ENCODE peak calls at places on chromosomes 4 and X, in five cellular contexts. P, F, S, Y and D are unnamed samples.

GRCh38 chr4:87961993-87962791 is 13.3 kb upstream of the SPP1 start:
- DNase-seq in P (peak), F (peak), S (no peak), Y (no peak), D (no peak)

GRCh38 chr4:152485726-152486276 is 50.1 kb downstream of the FBXW7 start:
- DNase-seq in P (peak), F (peak), S (peak), Y (no peak), D (no peak)

GRCh38 chrX:71111141-71111843 is at the start of gene IL2RG:
- DNase-seq in P (no peak), F (no peak), S (no peak), Y (no peak), D (no peak)

GRCh38 chr4:42048394-42048793 is 58.1 kb downstream of the SLC30A9 start:
- DNase-seq in P (peak), F (peak), S (peak), Y (no peak), D (peak)

GRCh38 chr4:41613782-41614181 is 75.8 kb downstream of the LIMCH1 start:
- DNase-seq in P (no peak), F (no peak), S (no peak), Y (no peak), D (peak)

GRCh38 chrX:150478496-150479492 is 89.6 kb upstream of the MTM1 start:
- DNase-seq in P (no peak), F (no peak), S (no peak), Y (no peak), D (no peak)

GRCh38 chrX:136157187-136157586 is 9.9 kb downstream of the FHL1 start:
- DNase-seq in P (no peak), F (no peak), S (no peak), Y (no peak), D (no peak)

GRCh38 chr4:152458801-152459302 is 77.0 kb downstream of the FBXW7 start:
- DNase-seq in P (peak), F (no peak), S (no peak), Y (no peak), D (no peak)

GRCh38 chr4:158035662-158036195 is 137.1 kb downstream of the GASK1B start:
- DNase-seq in P (no peak), F (no peak), S (no peak), Y (no peak), D (no peak)

GRCh38 chr4:17807446-17807845 is 3.1 kb downstream of the DCAF16 start:
- DNase-seq in P (peak), F (no peak), S (no peak), Y (no peak), D (no peak)

GRCh38 chr4:2352171-2352570 is 66.3 kb downstream of the ZFYVE28 start:
- DNase-seq in P (no peak), F (no peak), S (no peak), Y (peak), D (no peak)

GRCh38 chr4:157172011-157172410 is 48.5 kb upstream of the GRIA2 start:
- DNase-seq in P (peak), F (peak), S (no peak), Y (no peak), D (no peak)

GRCh38 chr4:38266616-38267015 is 306.4 kb downstream of the PTTG2 start:
- DNase-seq in P (peak), F (peak), S (no peak), Y (no peak), D (no peak)

GRCh38 chr4:40672528-40673522 is 43.2 kb upstream of the RBM47 start:
- DNase-seq in P (peak), F (peak), S (peak), Y (peak), D (no peak)

GRCh38 chr4:180057891-180058643 is 2185.1 kb upstream of the TENM3 start:
- DNase-seq in P (no peak), F (peak), S (no peak), Y (peak), D (no peak)

GRCh38 chr4:7741946-7742806 is 197.5 kb downstream of the AFAP1 start:
- DNase-seq in P (no peak), F (no peak), S (no peak), Y (peak), D (no peak)

GRCh38 chr4:177159600-177159999 is 150.1 kb upstream of the NEIL3 start:
- DNase-seq in P (no peak), F (no peak), S (no peak), Y (no peak), D (no peak)

DNA sequence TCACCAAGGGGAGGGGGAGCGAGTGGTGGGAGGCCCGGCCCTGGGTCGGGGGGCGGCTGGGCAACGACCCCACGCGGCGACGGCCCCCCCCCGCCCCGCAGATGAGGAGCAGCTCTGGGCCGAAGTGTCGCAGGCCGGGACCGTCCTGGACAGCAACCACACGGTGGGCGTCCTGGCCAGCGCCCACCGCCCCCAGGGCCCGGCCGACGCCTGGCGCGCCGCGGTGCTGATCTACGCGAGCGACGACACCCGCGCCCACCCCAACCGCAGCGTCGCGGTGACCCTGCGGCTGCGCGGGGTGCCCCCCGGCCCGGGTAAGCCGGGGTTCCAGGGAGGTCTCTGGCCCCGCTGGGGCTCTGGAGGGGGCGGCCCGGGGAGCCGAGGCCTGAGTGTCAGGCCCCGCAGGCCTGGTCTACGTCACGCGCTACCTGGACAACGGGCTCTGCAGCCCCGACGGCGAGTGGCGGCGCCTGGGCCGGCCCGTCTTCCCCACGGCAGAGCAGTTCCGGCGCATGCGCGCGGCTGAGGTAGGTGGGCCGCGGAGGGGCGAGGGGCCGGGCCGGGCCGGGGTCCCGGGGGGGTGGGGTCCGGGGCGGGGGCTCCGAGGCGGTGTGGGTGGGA is 8.7 kb upstream of the FGFRL1 start:
- DNase-seq in P (no peak), F (no peak), S (no peak), Y (no peak), D (no peak)
- H3K4me3 ChIP-seq in P (no peak), F (no peak), S (no peak), Y (peak), D (no peak)

DNA sequence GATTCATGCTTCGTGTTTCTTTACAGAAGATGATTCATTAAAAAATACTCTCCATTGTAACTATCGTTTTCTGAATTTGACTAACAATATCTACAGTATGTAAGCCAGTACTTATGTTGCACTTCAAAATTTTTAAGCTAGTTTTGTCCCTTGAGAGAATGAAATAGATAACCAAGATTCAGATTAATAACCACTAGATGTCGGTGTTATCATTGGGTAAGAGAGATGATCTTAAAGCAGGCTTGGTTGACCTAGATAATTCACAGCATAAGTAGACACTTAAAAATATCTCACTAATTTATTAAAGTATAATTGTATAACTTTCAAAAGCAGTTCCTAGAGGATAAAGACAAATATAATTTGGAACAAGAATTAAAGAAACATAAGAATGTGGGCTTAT is 430.9 kb downstream of the C4orf33 start:
- DNase-seq in P (no peak), F (peak), S (no peak), Y (no peak), D (peak)
- TF ChIP-seq CTCF in P (no peak), F (no peak), S (no peak), Y (peak), D (peak)

DNA sequence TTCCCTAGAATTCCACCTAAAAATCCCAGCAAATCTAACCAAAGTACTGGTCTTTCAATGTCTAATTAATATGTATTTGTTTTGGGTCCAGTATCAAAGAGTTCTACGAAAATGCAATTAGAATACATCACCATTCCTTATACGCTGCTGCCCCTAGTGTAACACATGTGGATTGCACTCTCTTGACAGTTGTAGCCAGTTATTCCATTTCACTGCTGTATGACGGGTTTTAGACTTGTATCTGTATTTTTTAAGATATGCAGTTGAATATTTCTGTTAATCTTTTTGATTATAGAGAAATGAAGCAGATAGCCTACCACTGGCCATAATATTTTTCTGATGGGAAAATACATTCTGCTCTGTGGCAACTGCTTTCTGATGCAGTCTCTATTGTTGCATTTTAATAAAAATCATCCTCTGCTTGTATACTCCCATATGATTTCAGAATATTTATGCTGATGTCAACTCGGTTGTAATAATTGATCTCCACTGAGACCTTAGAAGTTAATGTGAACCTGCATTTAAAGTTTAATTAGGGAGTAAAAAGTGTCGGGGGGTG is 17.1 kb upstream of the PAGE2B start:
- DNase-seq in P (peak), F (peak), S (no peak), Y (no peak), D (no peak)
- H3K4me3 ChIP-seq in P (no peak), F (no peak), S (no peak), Y (peak), D (no peak)

DNA sequence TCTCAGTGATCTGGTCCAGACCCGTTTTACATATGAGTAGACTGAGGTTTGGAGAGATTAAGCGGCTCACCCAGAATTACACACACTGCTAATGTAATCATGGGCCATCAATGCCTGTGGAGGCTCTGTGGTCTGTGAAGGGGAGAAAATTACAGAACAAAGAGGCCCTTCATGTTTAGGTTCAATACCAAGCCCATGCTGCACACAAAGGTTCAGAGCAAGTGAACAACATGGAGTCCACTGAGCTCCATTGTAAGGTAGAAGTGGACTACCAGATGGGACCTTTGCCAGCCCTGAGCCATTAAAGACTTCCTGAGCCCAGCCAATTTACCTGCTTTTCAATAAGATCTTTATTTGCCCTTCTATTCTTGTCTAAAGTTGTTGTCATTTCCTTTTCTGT is 109.8 kb downstream of the LUZP4 start:
- DNase-seq in P (no peak), F (no peak), S (no peak), Y (no peak), D (no peak)
- TF ChIP-seq CTCF in P (no peak), F (no peak), S (no peak), Y (no peak), D (no peak)

GRCh38 chrX:155028192-155028591 is 1.5 kb downstream of the FUNDC2 start:
- DNase-seq in P (no peak), F (no peak), S (no peak), Y (no peak), D (peak)
- H3K4me3 ChIP-seq in P (no peak), F (peak), S (no peak), Y (peak), D (peak)

DNA sequence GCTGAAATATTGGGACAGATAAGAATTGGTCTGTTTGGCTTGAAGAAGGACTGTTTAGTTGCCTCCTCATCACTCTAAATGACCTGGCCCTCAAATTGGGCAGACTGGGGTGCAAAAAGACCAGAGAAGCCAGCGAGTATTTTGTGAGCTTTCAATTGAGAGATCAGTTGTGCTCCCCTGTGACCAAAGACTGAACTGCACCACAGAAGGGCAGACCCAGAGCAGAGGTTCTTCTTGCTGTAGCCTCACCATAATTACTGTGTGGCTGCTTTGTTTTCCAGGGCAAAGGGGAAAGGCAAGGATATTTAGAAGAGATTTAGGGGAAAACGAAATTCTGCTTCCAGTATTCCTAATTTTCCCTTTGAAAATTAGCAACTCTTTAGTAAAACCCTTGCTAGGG is 104.0 kb upstream of the MBNL3 start:
- DNase-seq in P (no peak), F (no peak), S (no peak), Y (no peak), D (no peak)
- TF ChIP-seq CTCF in P (no peak), F (peak), S (peak), Y (peak), D (peak)

GRCh38 chr4:16227462-16227868 is 1.2 kb upstream of the TAPT1 start:
- DNase-seq in P (peak), F (peak), S (no peak), Y (peak), D (no peak)

GRCh38 chr4:16233569-16234177 is 7.4 kb upstream of the TAPT1 start:
- DNase-seq in P (no peak), F (no peak), S (no peak), Y (no peak), D (no peak)

GRCh38 chr4:16230308-16230707 is 4.0 kb upstream of the TAPT1 start:
- DNase-seq in P (no peak), F (no peak), S (no peak), Y (no peak), D (no peak)

GRCh38 chr4:16229604-16230003 is 3.3 kb upstream of the TAPT1 start:
- DNase-seq in P (no peak), F (no peak), S (no peak), Y (no peak), D (no peak)

GRCh38 chr4:16231570-16232252 is 5.4 kb upstream of the TAPT1 start:
- DNase-seq in P (no peak), F (peak), S (no peak), Y (no peak), D (no peak)
- H3K4me3 ChIP-seq in P (no peak), F (peak), S (no peak), Y (no peak), D (no peak)

GRCh38 chr4:23368081-23368697 is 521.7 kb downstream of the PPARGC1A start:
- DNase-seq in P (peak), F (no peak), S (no peak), Y (no peak), D (peak)
- TF ChIP-seq CTCF in P (peak), F (no peak), S (no peak), Y (peak), D (peak)